ENCODE peak calls at places on chromosomes 2 and 18, in eight cellular contexts. W is transverse colon; X is GM23248; V is CD8-positive, alpha-beta memory T cell; I is GM12878; J is body of pancreas; H is left lung; N is sigmoid colon. U is an unnamed sample. For H3K27me3, the result is how much of the 10 kb centered on the place peaks cover.

GRCh38 chr2:190387422-190387821 is 20.7 kb upstream of the MFSD6 start:
- DNase-seq in J (no peak), H (no peak), N (no peak), W (no peak), X (no peak), I (no peak), V (no peak), U (no peak)

GRCh38 chr2:71629273-71629672 is 175.9 kb downstream of the DYSF start:
- DNase-seq in X (no peak), H (no peak), W (no peak), N (no peak), J (no peak), I (no peak), V (no peak), U (no peak)

GRCh38 chr2:172101707-172102158 is 967 bp downstream of the DLX2 start:
- DNase-seq in X (peak), V (no peak), I (no peak), N (peak), J (no peak), H (peak), W (no peak), U (no peak)

GRCh38 chr2:241542278-241542605 is 16.3 kb upstream of the BOK start:
- DNase-seq in N (no peak), X (no peak), W (no peak), I (no peak), V (no peak), J (no peak), H (peak), U (no peak)

GRCh38 chr18:49768051-49768391 is 45.3 kb downstream of the ACAA2 start:
- DNase-seq in N (no peak), W (peak), V (peak), H (no peak), I (no peak), J (peak), X (peak), U (no peak)

GRCh38 chr2:225122582-225123486 is 80.6 kb upstream of the DOCK10 start:
- DNase-seq in V (peak), H (no peak), X (peak), N (no peak), J (no peak), W (no peak), I (no peak), U (no peak)

GRCh38 chr2:231614559-231615057 is 21.9 kb downstream of the TEX44 start:
- DNase-seq in I (no peak), X (no peak), H (peak), N (no peak), V (no peak), J (no peak), W (no peak), U (no peak)

GRCh38 chr18:24791736-24792135 is 331.3 kb downstream of the HRH4 start:
- DNase-seq in J (no peak), X (no peak), H (no peak), I (no peak), N (no peak), V (no peak), W (no peak), U (no peak)

GRCh38 chr2:37775908-37776250 is 104.4 kb upstream of the CDC42EP3 start:
- DNase-seq in I (no peak), J (no peak), V (no peak), N (peak), W (no peak), X (peak), H (no peak), U (no peak)

GRCh38 chr2:134843968-134844367 is 5.6 kb downstream of the ACMSD start:
- DNase-seq in X (no peak), H (no peak), J (no peak), I (no peak), N (no peak), W (no peak), V (no peak), U (no peak)

GRCh38 chr18:51807336-51807735 is 532.7 kb upstream of the DCC start:
- DNase-seq in J (no peak), I (no peak), X (no peak), W (no peak), H (peak), V (no peak), N (no peak), U (peak)

GRCh38 chr2:157782057-157782845 is 93.9 kb downstream of the ACVR1 start:
- DNase-seq in W (no peak), H (no peak), V (no peak), N (no peak), J (no peak), I (no peak), X (peak), U (no peak)

GRCh38 chr2:239948100-239948881 is 76.9 kb downstream of the NDUFA10 start:
- DNase-seq in V (no peak), X (no peak), H (peak), N (peak), J (peak), I (no peak), W (no peak), U (no peak)

GRCh38 chr2:232532406-232532805 is 6.4 kb downstream of the CHRND start:
- DNase-seq in H (no peak), J (no peak), I (no peak), N (peak), X (no peak), W (no peak), V (no peak), U (no peak)

DNA sequence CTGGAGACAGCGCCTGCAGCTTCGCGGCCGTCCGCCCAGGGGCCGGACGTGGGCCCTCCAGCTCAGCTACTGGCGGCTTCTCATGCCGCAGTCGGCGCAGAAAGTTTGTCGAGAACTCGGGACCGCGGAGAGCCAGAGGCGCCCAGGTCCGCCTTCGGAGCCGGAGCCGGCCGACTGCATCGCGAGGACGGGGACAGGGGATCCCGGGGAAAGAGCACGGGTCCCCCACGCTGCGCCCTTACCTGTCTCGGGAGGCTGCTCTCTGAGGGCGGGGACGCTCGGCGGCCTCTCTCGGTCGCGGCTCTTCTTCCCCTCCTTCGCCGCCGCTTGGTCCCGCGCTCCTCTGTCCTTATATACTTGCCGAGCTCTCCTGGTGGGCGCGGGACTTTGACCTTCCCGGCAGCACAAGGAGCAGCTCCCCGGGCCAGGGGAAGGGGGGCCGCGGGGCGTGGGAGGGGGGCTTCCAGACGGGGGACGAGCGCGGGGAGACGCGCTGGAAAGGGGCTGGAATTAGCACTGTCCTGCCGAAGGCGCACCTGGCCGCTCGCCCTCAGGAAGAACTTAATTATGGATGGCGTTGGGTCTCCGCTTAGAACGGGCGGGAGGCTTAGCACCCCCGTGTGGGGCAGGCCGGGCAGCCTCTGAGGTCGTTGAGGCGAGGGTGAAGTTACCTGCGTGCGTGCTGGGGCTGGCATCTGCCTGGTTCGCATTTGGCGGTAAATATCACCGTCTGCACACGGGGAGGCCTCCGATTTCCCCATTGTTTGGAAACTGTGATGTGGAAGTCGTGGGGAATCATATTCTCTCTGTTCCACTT is at the start of gene POMC:
- DNase-seq in X (peak), J (peak), W (peak), N (no peak), V (peak), H (no peak), I (no peak), U (no peak)
- H3K27me3 ChIP-seq in X (half or more), J (under half), W (half or more), N (under half), V (under half), H (under half), I (under half), U (under half)

GRCh38 chr18:28159055-28159454 is 17.9 kb downstream of the CDH2 start:
- DNase-seq in N (no peak), V (no peak), X (peak), J (no peak), W (no peak), H (no peak), I (no peak), U (peak)
- H3K27ac ChIP-seq in N (no peak), V (no peak), X (no peak), J (no peak), W (no peak), H (no peak), I (no peak), U (no peak)

DNA sequence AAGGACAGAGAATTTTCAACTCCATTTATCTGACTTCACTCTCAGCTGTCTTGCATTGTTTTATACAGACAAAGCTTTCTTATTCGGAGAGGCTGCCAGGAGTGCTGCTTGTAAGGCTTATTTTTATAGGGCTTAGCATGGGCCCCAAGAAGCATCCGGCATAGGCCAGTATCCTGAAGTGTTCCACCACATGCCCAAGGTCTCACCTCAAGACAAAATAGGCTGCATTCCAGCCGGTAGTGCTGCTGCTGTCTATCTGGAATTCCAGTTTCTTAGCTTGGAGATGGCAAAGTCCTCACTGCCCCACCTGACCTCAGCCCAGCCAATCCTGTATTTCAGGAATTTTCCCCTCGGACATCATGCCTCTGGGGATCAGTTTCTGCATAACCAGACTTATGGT is 47.6 kb upstream of the MCFD2 start:
- DNase-seq in N (no peak), W (no peak), I (no peak), H (no peak), J (no peak), X (no peak), V (no peak), U (no peak)
- H3K27me3 ChIP-seq in N (under half), W (under half), I (under half), H (under half), J (under half), X (under half), V (under half), U (under half)

GRCh38 chr2:86562891-86563649 is at the start of gene CHMP3:
- DNase-seq in H (peak), V (peak), X (peak), N (peak), I (peak), W (peak), J (peak), U (peak)
- H3K27ac ChIP-seq in H (peak), V (peak), X (peak), N (peak), I (peak), W (peak), J (peak), U (peak)

DNA sequence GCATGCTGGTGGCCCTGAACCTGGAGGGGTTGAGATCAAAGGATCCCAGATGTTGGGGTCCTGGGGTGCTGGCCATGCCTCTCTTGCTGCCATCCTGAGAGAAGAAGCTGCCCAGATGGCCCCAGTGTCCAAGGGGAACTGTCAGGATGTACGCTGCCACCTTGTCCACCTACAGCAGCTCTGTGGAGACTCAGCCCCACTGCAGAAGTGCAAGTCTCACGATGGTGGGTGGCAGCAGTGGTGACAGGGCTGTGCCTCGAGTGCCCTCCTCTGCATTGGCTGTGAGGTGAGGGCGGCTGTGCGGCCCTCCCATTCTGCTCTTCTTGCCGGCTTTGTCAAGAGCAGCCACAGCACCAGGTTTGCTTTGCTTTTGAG is 24.7 kb downstream of the ODC1 start:
- DNase-seq in J (no peak), W (no peak), H (peak), X (no peak), N (no peak), V (no peak), I (no peak), U (no peak)
- H3K27me3 ChIP-seq in J (under half), W (under half), H (under half), X (under half), N (under half), V (under half), I (under half), U (under half)

DNA sequence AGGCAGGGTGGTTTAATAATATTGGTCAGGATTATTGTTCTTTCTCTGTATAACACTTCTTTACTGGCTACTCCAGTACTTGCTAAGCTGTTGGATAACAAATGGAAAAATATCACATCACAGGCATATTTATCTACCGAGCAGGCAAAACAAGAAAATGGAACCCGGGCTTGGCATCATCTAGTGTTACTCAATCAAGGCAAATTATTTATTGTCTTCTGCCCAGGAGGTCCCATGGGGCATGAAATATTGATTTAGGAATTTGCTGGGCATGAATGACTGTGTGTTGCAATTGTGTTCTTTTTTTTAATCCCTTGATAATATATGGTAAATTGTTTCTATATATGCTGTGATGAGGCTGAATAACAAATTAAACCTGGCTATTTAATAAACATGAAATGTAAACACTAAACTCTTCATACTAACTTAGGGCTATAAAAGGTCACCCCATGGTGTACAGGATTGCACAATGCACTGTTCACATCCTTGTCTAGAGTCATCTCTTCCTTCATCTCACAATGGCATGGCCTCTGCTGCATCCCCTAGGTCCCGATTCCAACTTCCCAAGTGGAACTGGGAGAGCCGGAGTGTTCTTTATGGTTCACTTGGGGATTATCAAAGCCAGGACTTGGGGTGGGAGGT is 2.2 kb upstream of the PARD3B start:
- DNase-seq in V (no peak), N (no peak), X (peak), I (no peak), H (no peak), W (no peak), J (no peak), U (no peak)
- H3K27ac ChIP-seq in V (no peak), N (no peak), X (no peak), I (no peak), H (no peak), W (no peak), J (no peak), U (no peak)

DNA sequence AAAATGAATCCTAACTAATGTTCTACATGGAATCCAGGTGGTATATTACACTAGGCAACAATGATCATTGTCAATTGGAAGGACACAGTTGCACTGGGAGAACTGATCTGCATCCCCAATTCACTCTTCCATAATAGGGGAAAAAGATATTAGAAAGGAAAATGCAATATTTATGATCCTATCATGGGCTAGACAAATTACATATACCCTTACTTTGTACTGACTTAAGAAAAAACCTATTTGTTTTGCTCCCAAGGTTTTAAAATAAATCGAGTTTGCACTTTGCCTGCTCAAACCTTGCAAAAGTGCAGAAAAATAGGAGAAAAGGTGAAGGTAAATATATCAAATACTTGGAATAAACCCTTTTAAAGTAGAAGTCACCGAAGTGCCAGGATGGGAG is 11.0 kb upstream of the PAX3 start:
- DNase-seq in H (no peak), I (no peak), V (no peak), X (no peak), N (no peak), W (no peak), J (no peak), U (no peak)
- H3K27me3 ChIP-seq in H (half or more), I (under half), V (half or more), X (half or more), N (half or more), W (half or more), J (under half), U (half or more)

U was measured in esophagus muscularis mucosa.